ENCODE peak calls at places on chromosomes 1 and 21, in five cellular contexts. C is fibroblast of mammary gland; S is HFFc6; H is CD4-positive, alpha-beta T cell; P is omental fat pad. R is an unnamed sample.

GRCh38 chr1:53591924-53592323 is 132.7 kb downstream of the DMRTB1 start:
- DNase-seq in C (no peak), S (no peak), H (no peak), P (no peak), R (no peak)

GRCh38 chr1:39525366-39526165 is 34.1 kb downstream of the BMP8A start:
- DNase-seq in C (no peak), S (no peak), H (peak), P (no peak), R (no peak)

GRCh38 chr1:228346731-228347130 is 59.9 kb downstream of the TRIM11 start:
- DNase-seq in C (no peak), S (no peak), H (no peak), P (peak), R (no peak)

GRCh38 chr1:213905315-213905714 is 82.5 kb upstream of the PROX1 start:
- DNase-seq in C (no peak), S (no peak), H (no peak), P (no peak), R (no peak)

GRCh38 chr1:30286241-30286983 is 437.0 kb downstream of the MATN1 start:
- DNase-seq in C (no peak), S (no peak), H (no peak), P (no peak), R (no peak)

GRCh38 chr1:81949421-81949820 is 148.7 kb downstream of the ADGRL2 start:
- DNase-seq in C (no peak), S (no peak), H (no peak), P (no peak), R (no peak)

GRCh38 chr1:206883876-206884275 is 13.4 kb upstream of the IL24 start:
- DNase-seq in C (no peak), S (no peak), H (no peak), P (no peak), R (no peak)

GRCh38 chr21:44087426-44088400 is 19.5 kb upstream of the PWP2 start:
- DNase-seq in C (no peak), S (no peak), H (no peak), P (no peak), R (no peak)

GRCh38 chr1:27436204-27437159 is 44.1 kb downstream of the GPR3 start:
- DNase-seq in C (peak), S (peak), H (no peak), P (no peak), R (no peak)

GRCh38 chr1:2471587-2472001 is 4.5 kb upstream of the PLCH2 start:
- DNase-seq in C (no peak), S (no peak), H (no peak), P (no peak), R (no peak)

GRCh38 chr1:178120088-178120487 is 26.2 kb downstream of the RASAL2 start:
- DNase-seq in C (no peak), S (no peak), H (no peak), P (no peak), R (no peak)

GRCh38 chr1:175376194-175376593 is 183.6 kb upstream of the KIAA0040 start:
- DNase-seq in C (peak), S (no peak), H (no peak), P (no peak), R (no peak)

GRCh38 chr1:52127181-52128175 is 14.4 kb upstream of the ZFYVE9 start:
- DNase-seq in C (peak), S (peak), H (no peak), P (no peak), R (no peak)

GRCh38 chr21:35390013-35390776 is 341.1 kb upstream of the RUNX1 start:
- DNase-seq in C (peak), S (peak), H (no peak), P (no peak), R (no peak)

DNA sequence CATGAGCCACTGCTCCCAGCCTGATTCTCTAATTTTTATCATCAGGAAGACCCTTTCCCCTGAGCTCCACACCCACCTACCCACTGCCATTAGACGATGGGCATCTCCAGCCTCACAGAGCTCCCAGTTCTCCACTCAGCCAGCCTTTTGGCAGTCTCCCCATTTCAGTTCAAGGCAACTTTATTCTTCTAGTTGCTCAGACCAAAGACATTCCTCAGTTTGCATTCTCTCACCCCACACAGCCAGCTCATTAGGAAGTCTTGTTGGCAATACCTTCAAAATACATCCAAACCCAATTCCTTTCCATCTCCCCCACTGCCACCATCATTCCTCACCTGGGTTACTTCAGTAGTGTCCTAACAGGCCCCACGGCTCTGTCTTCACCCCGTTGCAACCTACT is 53.4 kb upstream of the COX20 start:
- DNase-seq in C (no peak), S (peak), H (no peak), P (no peak), R (no peak)
- TF ChIP-seq CTCF in C (no peak), S (no peak), H (no peak), P (no peak), R (no peak)

GRCh38 chr1:1228596-1229321 is 3.0 kb downstream of the SDF4 start:
- DNase-seq in C (no peak), S (no peak), H (no peak), P (no peak), R (no peak)

GRCh38 chr1:1232224-1232800 is at the start of gene B3GALT6:
- DNase-seq in C (no peak), S (no peak), H (no peak), P (no peak), R (no peak)

GRCh38 chr1:1231400-1232223 is at the start of gene SDF4:
- DNase-seq in C (peak), S (peak), H (peak), P (peak), R (peak)

GRCh38 chr1:1229770-1230169 is 2.0 kb downstream of the SDF4 start:
- DNase-seq in C (no peak), S (no peak), H (no peak), P (no peak), R (no peak)

DNA sequence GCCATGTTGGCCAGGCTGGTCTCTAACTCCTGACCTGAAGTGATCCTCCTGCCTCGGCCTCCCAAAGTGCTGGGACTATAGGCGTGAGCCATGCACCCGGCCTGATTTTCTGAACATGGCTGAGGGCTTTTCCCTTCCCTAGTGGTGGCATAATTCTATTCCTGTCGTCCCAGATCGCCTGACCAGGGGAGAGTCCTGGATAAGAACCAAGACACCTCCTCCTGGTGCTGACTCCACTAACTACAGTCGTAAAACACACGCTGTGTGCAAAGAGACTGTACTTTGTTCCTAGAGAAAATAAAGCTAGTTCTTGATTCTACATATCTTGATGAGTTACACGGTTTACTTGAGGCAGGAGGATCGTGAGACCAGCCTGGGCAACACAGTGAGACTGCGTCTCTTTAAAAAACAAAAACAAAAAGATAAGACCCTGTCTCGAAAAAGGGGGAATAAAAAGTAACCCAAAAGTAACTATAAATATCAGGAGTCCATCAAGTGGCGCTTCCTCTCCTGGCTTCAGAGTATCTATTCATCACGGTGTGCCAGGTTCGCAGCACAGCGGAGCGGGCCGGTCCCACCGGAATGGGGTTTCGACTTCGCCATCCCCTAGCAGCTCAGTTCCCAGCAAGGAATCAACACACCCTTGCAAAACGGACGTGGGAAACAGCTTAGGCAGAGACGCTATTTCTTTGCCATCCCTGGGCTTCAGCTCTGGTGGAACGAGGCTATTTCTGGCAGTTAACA is 973 bp downstream of the SDF4 start:
- DNase-seq in C (peak), S (peak), H (no peak), P (no peak), R (no peak)
- TF ChIP-seq CTCF in C (peak), S (peak), H (no peak), P (no peak), R (peak)

DNA sequence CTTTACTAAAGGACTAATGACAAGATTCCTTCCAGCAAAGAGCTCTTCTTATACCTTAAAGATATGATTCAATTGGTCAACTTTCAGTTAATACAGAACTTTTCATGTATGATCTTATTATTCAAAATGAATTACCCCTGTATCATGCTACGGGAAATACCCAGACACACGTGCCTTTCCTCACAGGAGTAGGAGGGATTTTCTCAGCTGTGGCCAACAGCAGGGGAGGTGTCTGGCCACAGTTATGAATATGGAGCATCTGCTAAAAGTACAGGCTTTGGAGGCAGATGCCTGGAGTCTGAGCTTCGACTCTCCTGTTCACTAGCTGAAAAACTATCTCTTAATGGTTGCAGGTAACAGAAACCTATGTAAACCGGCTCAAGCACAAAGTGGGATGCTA is 53.6 kb downstream of the KIAA1614 start:
- DNase-seq in C (no peak), S (no peak), H (no peak), P (no peak), R (no peak)
- TF ChIP-seq CTCF in C (no peak), S (no peak), H (no peak), P (no peak), R (no peak)

GRCh38 chr1:189149547-189150375 is 1327.9 kb downstream of the BRINP3 start:
- DNase-seq in C (no peak), S (no peak), H (no peak), P (no peak), R (no peak)
- TF ChIP-seq CTCF in C (no peak), S (no peak), H (no peak), P (no peak), R (peak)

DNA sequence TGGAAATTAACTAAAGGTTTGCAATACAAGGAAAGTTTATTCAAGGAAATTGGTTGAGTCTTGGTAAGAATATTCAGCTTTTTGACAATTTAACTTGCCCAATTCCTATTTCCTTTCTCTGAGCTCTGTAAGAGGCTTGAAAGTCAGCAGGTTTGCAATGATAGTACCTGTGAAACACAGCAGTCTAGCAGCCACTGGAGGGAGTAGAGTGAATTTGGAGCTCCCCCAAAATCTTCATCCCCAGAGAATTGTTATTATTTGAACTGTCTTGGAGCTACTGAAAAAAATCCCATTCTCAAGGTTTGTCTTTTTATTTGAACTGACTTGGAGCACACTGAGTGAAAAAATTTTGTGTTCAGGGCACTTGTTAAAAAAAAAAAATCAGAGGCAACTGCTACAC is 654.2 kb upstream of the PKN2 start:
- DNase-seq in C (no peak), S (no peak), H (no peak), P (no peak), R (no peak)
- TF ChIP-seq CTCF in C (no peak), S (no peak), H (no peak), P (no peak), R (peak)

GRCh38 chr1:221741971-221742554 is at the start of gene DUSP10:
- DNase-seq in C (peak), S (peak), H (peak), P (peak), R (peak)
- TF ChIP-seq CTCF in C (no peak), S (no peak), H (no peak), P (no peak), R (no peak)

DNA sequence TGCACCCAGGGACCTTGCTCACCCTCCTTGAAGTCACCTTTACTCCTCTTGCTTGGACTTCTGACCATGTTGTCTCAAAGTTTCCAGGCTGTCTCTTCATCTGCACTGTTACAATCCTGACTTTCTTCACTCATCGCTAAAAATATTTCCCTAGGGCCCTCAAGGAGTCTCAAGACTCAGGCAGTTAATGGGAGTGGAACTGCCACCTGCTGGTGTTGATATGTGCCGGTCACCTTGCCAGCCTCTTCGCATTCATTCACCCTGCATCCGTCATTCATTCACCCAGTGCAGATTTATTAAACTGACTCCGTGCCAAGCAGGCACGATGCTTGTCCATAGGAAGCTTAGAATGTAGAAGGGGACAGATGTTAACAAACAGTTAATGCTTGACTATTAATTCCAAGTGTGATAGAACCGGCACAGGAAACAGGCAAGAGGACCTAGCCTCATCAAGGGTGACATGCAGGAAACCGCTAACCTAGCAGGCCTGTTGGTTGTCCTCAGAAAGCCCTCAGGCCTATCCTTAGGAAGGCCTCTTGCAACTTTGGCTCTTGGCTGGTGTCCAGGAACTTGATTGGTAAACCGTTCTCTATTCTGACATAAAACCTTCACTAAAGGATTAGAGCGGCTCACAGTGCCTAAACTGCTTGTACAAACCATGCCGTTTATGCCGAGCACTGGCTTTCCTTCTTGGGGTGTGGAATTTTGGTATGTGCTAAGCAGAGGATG is 342.2 kb downstream of the CAMTA1 start:
- DNase-seq in C (no peak), S (no peak), H (no peak), P (no peak), R (no peak)
- TF ChIP-seq CTCF in C (no peak), S (no peak), H (no peak), P (no peak), R (no peak)

DNA sequence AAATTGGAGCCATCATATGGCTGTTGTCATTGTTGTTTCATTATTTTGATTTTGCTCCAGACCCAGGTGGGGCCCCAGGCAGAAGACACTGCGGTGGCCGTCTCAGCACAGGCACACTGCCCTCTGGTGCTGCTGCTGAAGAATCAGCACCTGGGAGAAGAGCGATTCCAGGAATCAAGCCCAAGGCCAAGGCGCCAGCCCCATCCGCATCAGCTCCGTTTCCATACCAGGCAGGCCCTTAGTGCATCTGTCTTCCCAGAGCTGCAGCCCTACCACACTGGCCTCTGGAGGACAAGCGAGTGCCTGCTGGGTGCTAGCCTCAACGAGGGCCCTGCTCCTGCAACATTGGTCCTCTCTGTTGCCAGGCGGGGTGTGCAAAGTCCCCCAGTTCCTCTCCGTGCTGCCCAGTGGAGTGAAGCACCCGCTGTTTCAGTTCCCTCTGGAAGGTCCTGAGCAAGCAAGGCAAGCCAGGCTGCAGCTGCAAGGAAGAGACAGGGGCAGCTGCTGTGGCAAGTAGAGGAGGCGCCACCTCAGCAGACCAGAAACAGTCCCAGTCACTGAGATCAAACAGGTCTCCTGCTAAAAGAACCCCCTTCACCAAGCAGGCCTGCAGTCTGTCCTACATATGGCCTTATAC is 5.2 kb downstream of the GRIK3 start:
- DNase-seq in C (no peak), S (no peak), H (no peak), P (no peak), R (no peak)
- TF ChIP-seq CTCF in C (no peak), S (no peak), H (no peak), P (no peak), R (peak)

GRCh38 chr1:150212070-150212469 is 23.8 kb downstream of the ANP32E start:
- DNase-seq in C (no peak), S (no peak), H (no peak), P (no peak), R (no peak)

GRCh38 chr1:150210086-150210485 is 25.8 kb downstream of the ANP32E start:
- DNase-seq in C (no peak), S (no peak), H (no peak), P (no peak), R (no peak)

GRCh38 chr1:150210741-150211140 is 25.2 kb downstream of the ANP32E start:
- DNase-seq in C (no peak), S (no peak), H (no peak), P (no peak), R (no peak)

DNA sequence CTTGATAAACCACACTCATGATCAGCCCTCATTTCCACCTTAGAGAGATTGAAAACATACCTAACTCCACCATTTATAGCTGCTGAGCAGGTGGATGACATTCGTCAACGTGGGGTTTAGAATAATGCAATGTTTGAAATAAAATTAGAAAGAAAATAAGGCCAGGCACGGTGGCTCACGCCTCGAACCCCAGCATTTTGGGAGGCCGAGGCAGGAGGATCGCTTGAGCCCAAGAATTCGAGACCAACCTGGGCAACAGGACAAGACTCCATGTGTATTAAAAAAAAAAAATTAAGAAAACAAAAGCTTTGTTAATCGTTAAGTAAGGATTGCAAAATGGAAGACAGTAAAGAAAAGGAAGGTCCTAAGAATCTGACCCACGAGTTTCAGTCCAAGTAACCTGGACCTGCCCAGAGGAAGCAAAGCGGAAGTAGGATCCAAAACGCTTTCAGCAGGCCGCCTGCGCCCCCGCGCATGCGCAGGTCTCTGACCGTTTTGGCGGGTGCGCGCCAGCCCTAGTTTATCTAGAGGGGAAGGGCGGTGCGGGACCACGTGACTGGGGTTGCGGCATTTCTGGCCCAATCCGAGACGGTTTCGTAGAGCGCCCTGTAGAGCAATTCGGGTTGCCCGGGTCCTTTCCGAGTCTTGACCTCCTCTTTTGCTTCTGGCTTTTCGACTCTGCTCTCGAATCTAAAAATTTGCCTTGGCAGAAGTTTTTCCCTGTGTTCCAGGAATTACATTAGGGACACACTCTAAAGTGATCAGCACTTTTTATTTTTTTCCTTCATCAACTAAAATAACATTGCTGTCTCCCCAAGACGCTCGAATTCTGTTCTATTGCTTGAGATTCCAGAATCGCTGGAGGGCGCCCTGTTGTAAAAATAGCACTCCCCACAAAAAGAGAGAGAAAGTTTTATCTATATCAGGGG is 22.5 kb downstream of the ANP32E start:
- DNase-seq in C (peak), S (no peak), H (peak), P (peak), R (peak)
- TF ChIP-seq CTCF in C (peak), S (no peak), H (peak), P (no peak), R (peak)